ENCODE peak calls at places on chromosome 6, in four cellular contexts. T is heart right ventricle, D is mucosa of descending colon, K is Caco-2. Q is an unnamed sample.

GRCh38 chr6:138161434-138162103 is at the start of gene ARFGEF3:
- DNase-seq in K (peak; percentile 61), D (peak; percentile 75), T (peak; percentile 38), Q (peak; percentile 51)

GRCh38 chr6:106511274-106512047 is 117.8 kb downstream of the RTN4IP1 start:
- DNase-seq in T (no peak), K (peak; percentile 41), D (peak; percentile 74), Q (peak; percentile 49)

GRCh38 chr6:123997223-123997622 is 193.6 kb downstream of the NKAIN2 start:
- DNase-seq in K (no peak), T (no peak), D (no peak), Q (no peak)

GRCh38 chr6:31690231-31691077 is 9.6 kb upstream of the LY6G5C start:
- DNase-seq in T (no peak), D (no peak), K (peak; percentile 91), Q (no peak)

GRCh38 chr6:34459899-34460593 is 5.8 kb upstream of the PACSIN1 start:
- DNase-seq in K (no peak), T (peak; percentile 19), D (no peak), Q (peak; percentile 22)

GRCh38 chr6:148972481-148972880 is 225.7 kb downstream of the UST start:
- DNase-seq in T (no peak), K (peak; percentile 72), D (peak; percentile 85), Q (peak; percentile 20)

GRCh38 chr6:34465551-34466241 is at the start of gene PACSIN1:
- DNase-seq in K (peak; percentile 63), D (no peak), T (no peak), Q (no peak)

GRCh38 chr6:37204014-37204751 is 34.2 kb downstream of the PIM1 start:
- DNase-seq in T (no peak), D (no peak), K (peak; percentile 83), Q (no peak)

GRCh38 chr6:29995346-29995777 is 53.0 kb downstream of the HLA-A start:
- DNase-seq in T (no peak), K (no peak), D (no peak), Q (no peak)

GRCh38 chr6:15116889-15117288 is 129.0 kb upstream of the JARID2 start:
- DNase-seq in D (no peak), K (no peak), T (no peak), Q (no peak)

GRCh38 chr6:170575250-170575649 is 9.2 kb downstream of the PDCD2 start:
- DNase-seq in T (no peak), K (no peak), D (no peak), Q (no peak)

DNA sequence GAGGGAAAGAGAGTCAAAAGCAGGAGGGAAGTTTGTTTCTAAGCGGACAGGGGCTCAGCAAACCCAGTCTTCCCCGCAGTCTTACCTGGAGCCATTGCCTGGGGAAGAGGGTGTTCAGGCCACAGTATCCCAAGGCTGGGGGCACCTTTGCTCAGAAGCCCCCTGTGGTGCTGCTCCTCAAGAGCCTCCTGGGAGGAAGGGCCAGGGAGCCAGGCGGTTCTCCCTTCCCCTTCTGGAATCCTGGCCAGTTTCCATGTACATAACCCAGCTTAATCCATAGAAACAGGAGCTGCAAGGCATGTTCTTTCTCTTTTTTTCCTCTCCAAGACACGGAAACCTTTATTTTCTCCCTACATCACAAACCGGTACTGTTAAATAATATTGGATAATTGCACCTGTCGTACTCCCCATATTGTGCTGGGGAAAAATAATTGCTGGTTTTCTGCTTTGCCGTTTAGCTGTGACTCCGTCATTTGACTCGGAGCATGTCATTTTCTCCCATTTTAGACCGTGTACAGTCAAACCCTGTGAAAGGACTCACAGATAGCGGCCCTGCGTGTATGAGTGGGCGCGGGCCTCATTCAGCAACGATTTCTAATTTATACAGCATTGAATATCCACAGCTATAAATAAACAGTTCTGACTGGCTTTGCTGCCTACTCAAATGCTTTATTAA is 67.5 kb downstream of the ADTRP start:
- DNase-seq in T (no peak), K (no peak), D (no peak), Q (no peak)
- H3K4me3 ChIP-seq in T (no peak overlapping the region), K (no peak overlapping the region), D (no peak overlapping the region), Q (no peak overlapping the region)

GRCh38 chr6:17883665-17884500 is 103.6 kb downstream of the KIF13A start:
- DNase-seq in T (no peak), K (no peak), D (no peak), Q (no peak)
- H3K4me3 ChIP-seq in T (no peak overlapping the region), K (no peak overlapping the region), D (no peak overlapping the region), Q (no peak overlapping the region)

DNA sequence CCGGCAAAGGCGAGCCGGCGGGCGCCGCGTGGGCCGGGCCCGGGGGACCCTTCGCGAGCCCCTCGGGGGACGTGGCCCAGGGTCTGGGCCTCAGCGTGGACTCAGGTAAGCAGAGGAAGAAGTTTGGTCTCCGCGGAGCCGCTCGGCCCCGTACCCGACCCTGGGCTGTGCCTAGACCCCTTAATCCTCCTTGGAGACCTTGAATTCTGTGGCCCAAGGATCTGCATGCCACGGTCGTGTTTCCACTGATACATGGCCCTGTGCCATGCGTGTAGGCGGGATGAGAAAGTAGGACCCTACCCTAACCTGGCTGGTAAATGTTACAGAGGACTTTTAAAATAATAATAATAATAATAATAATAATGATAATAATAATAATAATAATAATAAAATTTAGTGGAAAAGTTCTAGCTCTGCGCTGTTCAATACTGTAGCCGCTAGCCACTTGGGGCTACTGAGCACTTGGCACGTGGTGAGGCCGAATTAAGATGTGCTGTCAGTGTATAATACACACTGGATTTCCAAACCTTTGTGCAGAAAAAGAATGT is 5.7 kb downstream of the VGLL2 start:
- DNase-seq in D (no peak), T (no peak), K (no peak), Q (no peak)
- H3K4me3 ChIP-seq in D (no peak overlapping the region), T (peak overlapping the region; percentile 28), K (no peak overlapping the region), Q (no peak overlapping the region)

DNA sequence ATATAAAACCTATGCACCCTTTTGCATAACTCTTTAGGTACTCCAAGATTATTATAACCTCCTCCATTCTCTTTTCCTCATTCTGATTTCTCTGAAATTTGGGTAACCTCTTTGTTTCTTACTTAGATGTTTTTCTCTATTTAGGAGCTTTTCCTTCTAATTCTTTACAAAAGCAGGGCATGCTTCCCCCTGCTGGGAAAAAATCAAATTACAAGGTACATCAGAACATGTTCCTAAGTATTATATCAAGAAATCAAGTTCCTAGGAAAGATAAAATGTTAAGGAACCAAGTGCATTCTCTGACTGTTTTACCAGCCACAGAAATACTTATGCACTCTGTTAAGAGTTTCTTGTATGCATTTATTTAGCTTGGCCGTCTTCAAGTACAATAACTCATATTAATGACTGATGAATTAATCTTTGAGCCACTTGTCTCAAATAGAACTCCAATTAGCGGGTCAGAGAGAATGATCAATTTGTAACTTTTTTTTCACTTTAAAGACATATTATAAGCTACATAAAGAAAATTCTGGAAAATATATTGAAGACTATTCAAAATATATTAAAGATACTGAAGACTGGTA is 2.1 kb downstream of the KHDRBS2 start:
- DNase-seq in D (no peak), K (no peak), T (peak; percentile 4), Q (no peak)
- H3K4me3 ChIP-seq in D (no peak overlapping the region), K (no peak overlapping the region), T (no peak overlapping the region), Q (no peak overlapping the region)

GRCh38 chr6:156775717-156776116 is 1.5 kb upstream of the ARID1B start:
- DNase-seq in T (no peak), D (no peak), K (no peak), Q (no peak)
- H3K4me3 ChIP-seq in T (no peak overlapping the region), D (no peak overlapping the region), K (no peak overlapping the region), Q (no peak overlapping the region)

GRCh38 chr6:152155792-152156191 is 348.3 kb downstream of the ESR1 start:
- DNase-seq in K (no peak), D (no peak), T (no peak), Q (no peak)
- H3K4me3 ChIP-seq in K (no peak overlapping the region), D (no peak overlapping the region), T (no peak overlapping the region), Q (no peak overlapping the region)

GRCh38 chr6:22026160-22026678 is 270.6 kb downstream of the PRL start:
- DNase-seq in T (no peak), K (no peak), D (no peak), Q (no peak)

GRCh38 chr6:22025468-22026159 is 271.2 kb downstream of the PRL start:
- DNase-seq in T (peak; percentile 16), D (no peak), K (no peak), Q (peak; percentile 5)

GRCh38 chr6:22024973-22025467 is 271.8 kb downstream of the PRL start:
- DNase-seq in K (no peak), T (no peak), D (no peak), Q (no peak)

GRCh38 chr6:22027226-22027725 is 269.6 kb downstream of the PRL start:
- DNase-seq in D (no peak), K (no peak), T (no peak), Q (no peak)

GRCh38 chr6:22024004-22024403 is 272.8 kb downstream of the PRL start:
- DNase-seq in D (no peak), K (no peak), T (no peak), Q (no peak)
- H3K4me3 ChIP-seq in D (no peak overlapping the region), K (no peak overlapping the region), T (no peak overlapping the region), Q (no peak overlapping the region)

GRCh38 chr6:131955876-131956275 is 4.7 kb upstream of the CCN2 start:
- DNase-seq in D (no peak), T (no peak), K (no peak), Q (no peak)

GRCh38 chr6:131954099-131954774 is 3.1 kb upstream of the CCN2 start:
- DNase-seq in D (no peak), K (no peak), T (no peak), Q (no peak)

GRCh38 chr6:131952886-131953509 is 1.8 kb upstream of the CCN2 start:
- DNase-seq in T (no peak), D (no peak), K (no peak), Q (no peak)

GRCh38 chr6:131954775-131955107 is 3.6 kb upstream of the CCN2 start:
- DNase-seq in T (peak; percentile 41), K (peak; percentile 27), D (no peak), Q (no peak)

DNA sequence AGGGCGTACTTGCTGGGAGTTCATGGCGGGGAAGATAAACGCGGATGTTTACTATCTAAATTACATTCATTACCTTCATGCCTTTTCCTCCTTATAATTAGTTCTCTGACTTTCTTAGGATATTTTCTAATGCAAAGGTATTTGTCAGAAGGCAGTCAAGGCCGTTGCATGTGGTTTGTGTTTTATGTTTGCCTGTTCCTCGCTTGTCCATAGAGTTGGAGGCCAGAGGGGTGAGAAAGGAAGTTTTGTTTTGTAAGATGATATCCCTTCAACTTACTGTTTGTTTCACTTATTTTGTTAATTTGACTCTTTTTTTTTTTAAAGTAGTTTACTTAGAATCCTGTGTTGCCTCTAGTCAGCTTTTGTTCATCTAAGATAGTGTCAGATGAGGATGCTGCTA is 4.0 kb upstream of the CCN2 start:
- DNase-seq in T (no peak), K (no peak), D (no peak), Q (no peak)
- H3K4me3 ChIP-seq in T (peak overlapping the region; percentile 28), K (no peak overlapping the region), D (no peak overlapping the region), Q (no peak overlapping the region)

GRCh38 chr6:169251822-169252804 is 1.5 kb downstream of the THBS2 start:
- DNase-seq in K (no peak), D (no peak), T (no peak), Q (no peak)

GRCh38 chr6:169250660-169251059 is 3.0 kb downstream of the THBS2 start:
- DNase-seq in T (no peak), D (no peak), K (peak; percentile 33), Q (no peak)

GRCh38 chr6:169253341-169253740 is 305 bp downstream of the THBS2 start:
- DNase-seq in T (no peak), K (no peak), D (no peak), Q (no peak)

GRCh38 chr6:169252805-169253189 is 849 bp downstream of the THBS2 start:
- DNase-seq in D (no peak), T (no peak), K (no peak), Q (no peak)

DNA sequence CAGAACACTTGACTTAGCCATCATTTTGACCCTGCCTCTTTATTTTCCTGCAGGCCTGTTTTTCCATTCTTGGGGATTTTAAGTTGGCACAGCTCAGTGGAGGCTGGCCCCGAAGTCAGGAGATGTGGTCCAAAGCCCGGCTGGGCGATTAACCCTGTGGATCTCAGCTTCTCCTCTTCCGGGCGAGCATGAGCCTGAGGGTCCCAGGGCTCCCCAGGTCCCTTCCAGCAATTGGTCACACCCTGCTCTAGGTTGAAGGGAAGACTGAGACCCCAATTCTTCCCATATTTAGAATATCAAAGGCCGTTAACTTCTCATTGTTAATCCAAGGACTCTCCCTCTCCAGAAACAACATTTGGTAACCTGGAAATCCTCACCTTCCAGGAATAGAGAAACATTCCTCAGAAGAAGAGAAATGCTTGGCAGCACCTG is 2.3 kb downstream of the THBS2 start:
- DNase-seq in K (peak; percentile 6), D (no peak), T (no peak), Q (no peak)
- H3K4me3 ChIP-seq in K (no peak overlapping the region), D (no peak overlapping the region), T (peak overlapping the region; percentile 51), Q (no peak overlapping the region)